ENCODE peak calls at places on chromosomes 1 and 21, in seven cellular contexts. Z is uterus; S is transverse colon; B is sigmoid colon; G is CD8-positive, alpha-beta memory T cell; C is GM23248; I is foreskin keratinocyte. A is an unnamed sample. For H3K4me1, the result is how much of the 10 kb centered on the place peaks cover.

GRCh38 chr1:162091681-162092524 is 22.4 kb downstream of the NOS1AP start:
- DNase-seq in Z (no peak), S (no peak), B (no peak), G (no peak), C (peak), I (no peak), A (no peak)

GRCh38 chr1:42403880-42404400 is 23.3 kb downstream of the RIMKLA start:
- DNase-seq in Z (no peak), S (no peak), B (no peak), G (no peak), C (no peak), I (no peak), A (no peak)

GRCh38 chr1:20720631-20721051 is 2.8 kb upstream of the KIF17 start:
- DNase-seq in Z (no peak), S (peak), B (peak), G (no peak), C (no peak), I (no peak), A (no peak)

GRCh38 chr1:21334214-21335087 is 44.2 kb upstream of the ECE1 start:
- DNase-seq in Z (peak), S (peak), B (peak), G (peak), C (peak), I (peak), A (no peak)

GRCh38 chr1:33004628-33005027 is 32.1 kb downstream of the AK2 start:
- DNase-seq in Z (no peak), S (no peak), B (no peak), G (no peak), C (peak), I (peak), A (no peak)

GRCh38 chr1:44010935-44011610 is 19.7 kb downstream of the CCDC24 start:
- DNase-seq in Z (no peak), S (no peak), B (no peak), G (no peak), C (no peak), I (no peak), A (no peak)

GRCh38 chr1:206506803-206507394 is 432 bp upstream of the RASSF5 start:
- DNase-seq in Z (no peak), S (peak), B (no peak), G (no peak), C (no peak), I (no peak), A (no peak)

GRCh38 chr21:30336596-30336995 is 898 bp downstream of the KRTAP27-1 start:
- DNase-seq in Z (no peak), S (no peak), B (no peak), G (no peak), C (peak), I (no peak), A (no peak)

GRCh38 chr1:160846281-160846680 is 16.4 kb downstream of the CD244 start:
- DNase-seq in Z (no peak), S (no peak), B (no peak), G (no peak), C (no peak), I (no peak), A (no peak)
- H3K4me1 ChIP-seq in Z (under half), S (under half), B (under half), G (under half), C (under half), I (under half), A (under half)

GRCh38 chr21:41796476-41797080 is 29.7 kb upstream of the RIPK4 start:
- DNase-seq in Z (no peak), S (no peak), B (no peak), G (no peak), C (no peak), I (no peak), A (no peak)
- H3K27ac ChIP-seq in Z (no peak), S (no peak), B (no peak), G (no peak), C (no peak), I (no peak), A (no peak)

DNA sequence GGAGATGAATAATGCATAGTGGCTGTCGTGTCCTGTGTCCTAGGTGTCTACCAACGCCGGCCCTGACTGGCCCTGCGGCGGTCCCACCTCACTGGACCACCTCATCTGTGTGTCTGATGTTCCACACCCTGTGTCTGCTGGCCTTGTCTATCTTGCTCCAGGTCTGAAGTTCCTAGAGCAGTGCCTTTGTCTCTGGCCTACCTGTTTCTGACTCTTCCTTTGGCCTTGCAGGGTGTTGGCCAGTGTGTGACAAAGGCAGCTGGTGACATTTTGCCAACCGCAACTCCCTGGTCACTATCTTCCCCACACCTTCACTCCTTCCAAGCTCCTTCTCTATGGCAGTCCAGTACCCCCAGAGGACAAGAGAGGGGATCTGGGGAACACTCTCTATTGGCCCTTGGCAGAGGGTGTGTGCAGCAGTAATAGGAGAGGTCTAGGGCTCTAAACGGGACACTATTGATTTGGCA is 1.4 kb upstream of the AHDC1 start:
- DNase-seq in Z (no peak), S (no peak), B (no peak), G (no peak), C (no peak), I (no peak), A (no peak)
- H3K4me1 ChIP-seq in Z (under half), S (under half), B (under half), G (half or more), C (under half), I (under half), A (under half)

GRCh38 chr21:38798081-38798480 is 7.6 kb upstream of the ETS2 start:
- DNase-seq in Z (no peak), S (no peak), B (no peak), G (no peak), C (no peak), I (no peak), A (no peak)
- H3K27ac ChIP-seq in Z (no peak), S (no peak), B (no peak), G (no peak), C (no peak), I (peak), A (no peak)

GRCh38 chr21:43721225-43721605 is 2.3 kb downstream of the PDXK start:
- DNase-seq in Z (no peak), S (no peak), B (no peak), G (no peak), C (no peak), I (no peak), A (no peak)
- H3K4me1 ChIP-seq in Z (under half), S (under half), B (under half), G (under half), C (under half), I (under half), A (under half)

GRCh38 chr1:7961199-7962010 is at the start of gene PARK7:
- DNase-seq in Z (peak), S (peak), B (peak), G (peak), C (peak), I (peak), A (peak)

GRCh38 chr1:7960165-7960564 is 1.3 kb upstream of the PARK7 start:
- DNase-seq in Z (no peak), S (no peak), B (no peak), G (no peak), C (no peak), I (no peak), A (no peak)

GRCh38 chr1:7960867-7961198 is 678 bp upstream of the PARK7 start:
- DNase-seq in Z (no peak), S (no peak), B (no peak), G (no peak), C (no peak), I (no peak), A (no peak)

GRCh38 chr1:7962636-7963377 is 1.3 kb downstream of the PARK7 start:
- DNase-seq in Z (no peak), S (no peak), B (peak), G (no peak), C (peak), I (no peak), A (no peak)

DNA sequence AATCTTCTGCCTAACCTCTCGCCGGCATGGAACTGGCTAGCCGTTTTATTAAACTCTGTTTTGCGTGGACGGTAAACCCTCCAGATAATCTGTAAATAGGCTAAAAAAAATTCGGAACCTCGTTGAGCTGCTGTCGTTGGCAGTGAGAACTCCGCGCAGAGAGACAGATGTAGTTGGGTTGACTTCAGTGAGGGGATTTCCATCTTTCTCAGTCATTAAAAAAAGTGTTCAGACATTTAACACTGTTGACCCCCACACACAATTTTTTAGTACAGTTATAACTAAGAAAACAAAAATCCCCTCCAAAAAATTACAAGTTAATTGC is 462 bp downstream of the PARK7 start:
- DNase-seq in Z (no peak), S (no peak), B (no peak), G (no peak), C (no peak), I (no peak), A (no peak)
- H3K27ac ChIP-seq in Z (peak), S (peak), B (peak), G (peak), C (peak), I (peak), A (no peak)

GRCh38 chr1:207803678-207804077 is 51.8 kb downstream of the CD46 start:
- DNase-seq in Z (no peak), S (no peak), B (no peak), G (no peak), C (no peak), I (no peak), A (no peak)
- H3K4me1 ChIP-seq in Z (under half), S (under half), B (half or more), G (under half), C (under half), I (under half), A (under half)